ENCODE peak calls at places on chromosomes 5 and 9, in seven cellular contexts. D is mesendoderm; S is aorta; B is WERI-Rb-1; T is adrenal gland; R is fibroblast of lung; K is CD4-positive, CD25-positive, alpha-beta regulatory T cell. X is an unnamed sample. For H3K36me3, the result is how much of the 10 kb centered on the place peaks cover.

GRCh38 chr5:73823508-73823925 is 197.5 kb downstream of the ARHGEF28 start:
- DNase-seq in D (peak), S (no peak), B (no peak), T (no peak), R (no peak), K (no peak), X (no peak)

GRCh38 chr5:133353741-133354140 is 258.6 kb downstream of the FSTL4 start:
- DNase-seq in D (no peak), S (no peak), B (no peak), T (no peak), R (no peak), K (no peak), X (no peak)

GRCh38 chr5:1315018-1315708 is 20.3 kb upstream of the TERT start:
- DNase-seq in D (no peak), S (peak), B (peak), T (no peak), R (no peak), K (no peak), X (no peak)

GRCh38 chr9:99433555-99433954 is 211.5 kb downstream of the SEC61B start:
- DNase-seq in D (peak), S (peak), B (no peak), T (peak), R (peak), K (no peak), X (peak)

GRCh38 chr5:132883261-132883834 is 9.9 kb downstream of the LEAP2 start:
- DNase-seq in D (peak), S (peak), B (peak), T (peak), R (peak), K (peak), X (peak)

GRCh38 chr9:107749787-107750444 is 260.3 kb upstream of the KLF4 start:
- DNase-seq in D (peak), S (peak), B (no peak), T (peak), R (peak), K (no peak), X (peak)

GRCh38 chr5:176671399-176671798 is 24.1 kb downstream of the TSPAN17 start:
- DNase-seq in D (no peak), S (no peak), B (no peak), T (no peak), R (no peak), K (no peak), X (no peak)

GRCh38 chr9:122001491-122002201 is 91.5 kb downstream of the TTLL11 start:
- DNase-seq in D (no peak), S (no peak), B (no peak), T (no peak), R (no peak), K (no peak), X (peak)

GRCh38 chr5:26872337-26872736 is 166.0 kb downstream of the CDH9 start:
- DNase-seq in D (no peak), S (no peak), B (no peak), T (no peak), R (no peak), K (no peak), X (no peak)

GRCh38 chr5:26881901-26882300 is 156.5 kb downstream of the CDH9 start:
- DNase-seq in D (no peak), S (no peak), B (no peak), T (no peak), R (no peak), K (no peak), X (no peak)

DNA sequence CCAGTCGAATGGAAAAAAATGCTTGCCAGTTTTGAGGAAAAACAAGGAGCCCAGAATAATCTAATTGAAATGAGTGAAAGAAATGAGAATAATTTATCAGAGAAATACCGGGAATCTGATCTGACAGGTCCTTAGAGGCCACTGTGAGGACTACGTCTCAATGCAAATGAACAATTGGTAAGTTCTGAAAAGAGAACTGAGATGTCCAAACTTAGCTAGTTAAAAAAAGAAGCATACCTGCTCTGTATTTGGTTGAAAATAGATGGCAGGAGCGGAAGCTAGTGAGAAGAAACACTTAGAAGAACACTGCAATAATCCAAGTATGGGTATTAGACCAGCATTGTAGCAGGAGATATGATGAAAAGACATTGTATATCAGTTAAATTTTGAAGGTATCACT is 161.2 kb downstream of the CDH9 start:
- DNase-seq in D (no peak), S (no peak), B (no peak), T (no peak), R (no peak), K (no peak), X (no peak)
- H3K4me3 ChIP-seq in D (no peak), S (no peak), B (no peak), T (no peak), R (no peak), K (no peak), X (no peak)

GRCh38 chr5:179606910-179607448 is 16.5 kb downstream of the HNRNPH1 start:
- DNase-seq in D (peak), S (no peak), B (no peak), T (no peak), R (no peak), K (no peak), X (no peak)

GRCh38 chr5:179605026-179605833 is 18.2 kb downstream of the HNRNPH1 start:
- DNase-seq in D (no peak), S (no peak), B (no peak), T (no peak), R (peak), K (no peak), X (no peak)

GRCh38 chr5:179606071-179606909 is 17.2 kb downstream of the HNRNPH1 start:
- DNase-seq in D (no peak), S (no peak), B (no peak), T (no peak), R (no peak), K (no peak), X (no peak)

GRCh38 chr5:179608131-179608581 is 15.3 kb downstream of the HNRNPH1 start:
- DNase-seq in D (peak), S (no peak), B (peak), T (no peak), R (peak), K (peak), X (peak)

GRCh38 chr5:179607449-179607931 is 16.0 kb downstream of the HNRNPH1 start:
- DNase-seq in D (no peak), S (no peak), B (peak), T (peak), R (no peak), K (no peak), X (peak)
- H3K36me3 ChIP-seq in D (under half), S (under half), B (under half), T (under half), R (under half), K (half or more), X (half or more)

GRCh38 chr9:130780415-130780814 is 54.6 kb upstream of the ABL1 start:
- DNase-seq in D (no peak), S (no peak), B (no peak), T (no peak), R (no peak), K (no peak), X (no peak)
- H3K4me3 ChIP-seq in D (no peak), S (peak), B (no peak), T (no peak), R (peak), K (no peak), X (peak)

GRCh38 chr5:151795426-151795825 is 23.7 kb downstream of the G3BP1 start:
- DNase-seq in D (no peak), S (no peak), B (no peak), T (no peak), R (no peak), K (no peak), X (no peak)

GRCh38 chr5:151787817-151788216 is 16.1 kb downstream of the G3BP1 start:
- DNase-seq in D (no peak), S (no peak), B (no peak), T (no peak), R (no peak), K (no peak), X (no peak)

GRCh38 chr5:151798674-151799073 is 26.9 kb downstream of the G3BP1 start:
- DNase-seq in D (no peak), S (no peak), B (no peak), T (no peak), R (no peak), K (no peak), X (no peak)

DNA sequence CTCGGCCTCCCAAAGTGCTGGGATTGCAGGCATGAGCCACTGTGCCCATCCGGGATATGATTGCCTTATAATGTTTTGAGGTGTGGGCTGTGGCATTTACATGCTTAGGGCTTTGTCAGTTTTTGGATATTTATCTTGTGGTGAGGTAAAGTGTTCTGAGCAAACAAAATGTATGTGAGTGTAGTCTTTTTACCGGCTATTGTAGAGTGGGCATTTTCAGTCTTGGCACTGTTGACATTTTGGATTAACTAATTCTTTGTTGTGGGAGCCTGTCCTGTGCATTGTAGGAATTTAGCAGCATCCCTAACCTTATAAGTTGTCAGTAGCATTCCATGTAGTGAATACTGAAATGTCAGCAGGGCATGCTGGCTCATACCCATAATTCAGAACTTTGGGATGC is 21.6 kb downstream of the G3BP1 start:
- DNase-seq in D (no peak), S (no peak), B (no peak), T (no peak), R (no peak), K (no peak), X (no peak)
- H3K36me3 ChIP-seq in D (under half), S (under half), B (half or more), T (under half), R (under half), K (half or more), X (half or more)

GRCh38 chr5:172840077-172840777 is 6.2 kb downstream of the ERGIC1 start:
- DNase-seq in D (no peak), S (no peak), B (no peak), T (no peak), R (no peak), K (no peak), X (no peak)

GRCh38 chr5:172840778-172841154 is 6.7 kb downstream of the ERGIC1 start:
- DNase-seq in D (no peak), S (no peak), B (no peak), T (no peak), R (no peak), K (no peak), X (no peak)

GRCh38 chr5:172837640-172838039 is 3.6 kb downstream of the ERGIC1 start:
- DNase-seq in D (no peak), S (peak), B (no peak), T (no peak), R (no peak), K (peak), X (no peak)

GRCh38 chr5:172839669-172840068 is 5.6 kb downstream of the ERGIC1 start:
- DNase-seq in D (no peak), S (no peak), B (no peak), T (no peak), R (no peak), K (no peak), X (no peak)

GRCh38 chr5:172838151-172838875 is 4.3 kb downstream of the ERGIC1 start:
- DNase-seq in D (no peak), S (no peak), B (no peak), T (no peak), R (no peak), K (no peak), X (no peak)
- H3K4me3 ChIP-seq in D (no peak), S (no peak), B (no peak), T (no peak), R (no peak), K (peak), X (no peak)